ENCODE peak calls at places on chromosomes 1 and 21, in four cellular contexts. I, T, F and N are unnamed samples.

GRCh38 chr21:33559813-33560212 is 17.0 kb downstream of the SON start:
- DNase-seq in F (no peak), I (no peak), T (no peak), N (no peak)

GRCh38 chr1:204837440-204838084 is 33.1 kb upstream of the NFASC start:
- DNase-seq in T (no peak), F (peak; percentile 63), I (no peak), N (peak; percentile 30)

GRCh38 chr1:178739285-178740045 is 14.4 kb downstream of the RALGPS2 start:
- DNase-seq in I (no peak), T (no peak), F (peak; percentile 29), N (peak; percentile 66)

GRCh38 chr1:89971600-89971999 is 23.3 kb upstream of the ZNF326 start:
- DNase-seq in F (no peak), T (no peak), I (no peak), N (no peak)

GRCh38 chr21:26050857-26051256 is 119.7 kb downstream of the APP start:
- DNase-seq in I (no peak), F (no peak), T (no peak), N (no peak)

GRCh38 chr21:43025636-43026180 is 49.9 kb downstream of the CBS start:
- DNase-seq in I (peak; percentile 24), F (peak; percentile 96), T (no peak), N (peak; percentile 43)

GRCh38 chr1:83641206-83641658 is 357.7 kb downstream of the TTLL7 start:
- DNase-seq in T (no peak), F (peak; percentile 2), I (no peak), N (peak; percentile 26)

GRCh38 chr1:2973661-2974593 is 47.3 kb upstream of the ACTRT2 start:
- DNase-seq in F (no peak), I (peak; percentile 53), T (no peak), N (no peak)

GRCh38 chr1:209641216-209642181 is 10.7 kb downstream of the LAMB3 start:
- DNase-seq in I (no peak), F (peak; percentile 25), T (peak; percentile 67), N (no peak)

GRCh38 chr1:155003227-155003765 is 694 bp downstream of the ZBTB7B start:
- DNase-seq in T (no peak), F (peak; percentile 42), I (peak; percentile 88), N (peak; percentile 50)

GRCh38 chr1:16117936-16118335 is 37.9 kb downstream of the EPHA2 start:
- DNase-seq in F (no peak), I (no peak), T (no peak), N (no peak)

GRCh38 chr1:162677607-162678371 is 45.5 kb downstream of the DDR2 start:
- DNase-seq in I (no peak), T (no peak), F (no peak), N (no peak)
- H3K4me3 ChIP-seq in I (no peak overlapping the region), T (no peak overlapping the region), F (no peak overlapping the region), N (no peak overlapping the region)

GRCh38 chr1:17765444-17766411 is 10.6 kb downstream of the ACTL8 start:
- DNase-seq in T (no peak), I (no peak), F (peak; percentile 97), N (peak; percentile 94)
- TF ChIP-seq CTCF in T (no peak), I (no peak), F (peak; percentile 12), N (no peak)

DNA sequence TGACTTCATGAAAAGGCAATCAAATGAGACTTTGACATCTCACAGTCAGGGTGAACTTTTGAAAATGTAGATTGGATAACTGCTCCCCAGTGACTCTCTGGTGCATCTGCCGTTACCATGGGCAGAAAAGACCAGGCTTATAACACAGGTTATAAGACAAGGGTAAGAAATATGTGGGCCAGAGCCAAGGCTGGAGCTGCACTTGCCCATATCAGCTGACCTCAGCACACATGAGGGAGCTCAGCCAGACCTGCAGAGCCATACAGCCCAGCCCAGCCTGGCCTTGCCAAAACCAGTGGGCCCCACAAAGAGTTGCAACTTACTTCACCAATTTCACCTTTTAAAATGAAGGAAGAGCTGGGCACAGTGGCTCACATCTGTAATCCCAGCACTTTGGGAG is 11.7 kb upstream of the RGS2 start:
- DNase-seq in I (no peak), T (no peak), F (no peak), N (no peak)
- H3K4me3 ChIP-seq in I (no peak overlapping the region), T (no peak overlapping the region), F (no peak overlapping the region), N (no peak overlapping the region)

DNA sequence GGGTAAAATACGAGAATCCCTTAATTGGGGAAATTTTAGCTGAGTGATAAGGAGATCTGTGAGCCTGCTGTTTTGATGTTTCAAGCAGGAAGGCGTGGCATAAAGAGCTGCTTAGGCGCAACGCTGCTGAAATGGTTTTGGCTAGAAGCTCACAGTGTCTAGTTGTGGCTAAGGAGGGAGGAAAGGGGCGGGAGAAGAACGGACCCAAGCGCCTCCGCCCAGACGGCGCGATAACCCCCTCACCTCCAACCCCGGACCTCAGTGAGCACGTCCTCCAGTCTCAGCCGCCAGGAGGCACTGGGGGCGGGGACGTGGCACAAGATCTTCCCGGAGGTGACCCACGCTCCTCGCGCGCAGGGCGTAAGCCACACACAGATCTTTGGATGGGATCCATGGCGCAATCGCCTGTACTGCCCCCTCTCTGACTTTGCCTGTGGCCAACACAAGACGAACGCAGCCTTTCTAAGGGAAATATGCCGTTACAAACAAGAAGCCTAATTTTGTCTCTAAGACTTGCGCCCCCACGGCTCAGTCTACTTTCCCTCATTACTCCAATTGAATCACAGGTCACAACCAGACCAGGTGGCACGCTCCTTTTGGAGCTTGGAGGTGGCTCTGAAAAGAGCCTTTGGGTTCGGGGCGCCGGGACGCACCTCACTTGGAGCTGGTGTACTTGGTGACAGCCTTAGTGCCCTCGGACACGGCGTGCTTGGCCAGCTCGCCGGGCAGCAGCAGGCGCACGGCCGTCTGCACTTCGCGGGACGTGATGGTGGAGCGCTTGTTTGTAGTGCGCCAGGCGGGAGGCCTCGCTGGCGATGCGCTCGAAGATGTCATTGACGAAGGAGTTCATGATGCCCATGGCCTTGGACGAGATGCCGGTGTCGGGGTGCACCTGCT is 23.4 kb upstream of the RNF187 start:
- DNase-seq in T (no peak), I (peak; percentile 83), F (no peak), N (peak; percentile 45)
- TF ChIP-seq CTCF in T (no peak), I (no peak), F (no peak), N (no peak)

GRCh38 chr1:214643032-214643431 is 40.0 kb downstream of the CENPF start:
- DNase-seq in T (no peak), I (no peak), F (no peak), N (no peak)
- H3K4me3 ChIP-seq in T (no peak overlapping the region), I (no peak overlapping the region), F (no peak overlapping the region), N (no peak overlapping the region)

GRCh38 chr1:176466514-176466913 is 3.5 kb downstream of the PAPPA2 start:
- DNase-seq in T (no peak), F (no peak), I (no peak), N (no peak)
- TF ChIP-seq CTCF in T (no peak), F (peak; percentile 9), I (no peak), N (no peak)

GRCh38 chr21:45127937-45128336 is 53.6 kb downstream of the ADARB1 start:
- DNase-seq in T (no peak), I (no peak), F (no peak), N (no peak)

GRCh38 chr21:45129231-45129923 is 55.0 kb downstream of the ADARB1 start:
- DNase-seq in T (no peak), I (peak; percentile 69), F (peak; percentile 70), N (peak; percentile 30)

GRCh38 chr21:45131537-45131999 is 57.2 kb downstream of the ADARB1 start:
- DNase-seq in I (no peak), T (no peak), F (no peak), N (no peak)

GRCh38 chr21:45128613-45129226 is 54.3 kb downstream of the ADARB1 start:
- DNase-seq in I (peak; percentile 93), F (peak; percentile 63), T (peak; percentile 69), N (peak; percentile 70)

GRCh38 chr21:45130324-45130774 is 56.0 kb downstream of the ADARB1 start:
- DNase-seq in T (no peak), I (no peak), F (peak; percentile 71), N (peak; percentile 77)
- H3K4me3 ChIP-seq in T (no peak overlapping the region), I (no peak overlapping the region), F (peak overlapping the region; percentile 34), N (peak overlapping the region; percentile 53)

DNA sequence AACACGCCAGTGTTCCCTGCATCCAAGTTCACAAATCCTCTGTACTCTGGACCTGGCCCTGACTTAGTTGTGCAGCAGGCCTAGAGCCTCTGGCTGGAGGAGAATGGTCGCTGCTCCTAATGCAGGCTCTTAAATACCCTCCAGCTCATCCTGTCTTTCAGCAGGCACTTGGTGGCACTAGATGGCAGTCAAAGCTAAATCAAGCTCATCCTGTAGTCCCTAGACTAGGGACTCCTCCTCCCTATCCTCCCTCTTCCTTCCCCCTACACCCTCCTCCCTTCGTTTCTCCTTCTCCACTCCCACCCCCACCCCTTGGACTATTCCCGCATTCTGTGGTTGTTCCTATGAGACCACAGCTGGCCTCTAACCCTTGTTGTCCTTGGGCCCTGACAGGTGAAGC is 41.5 kb upstream of the MTR start:
- DNase-seq in T (no peak), I (no peak), F (peak; percentile 6), N (peak; percentile 14)
- TF ChIP-seq CTCF in T (no peak), I (no peak), F (peak; percentile 21), N (peak; percentile 10)

GRCh38 chr1:212926364-212926757 is 24.0 kb upstream of the VASH2 start:
- DNase-seq in F (no peak), I (no peak), T (no peak), N (no peak)
- H3K4me3 ChIP-seq in F (no peak overlapping the region), I (no peak overlapping the region), T (no peak overlapping the region), N (no peak overlapping the region)

GRCh38 chr1:1040004-1040991 is 20.4 kb downstream of the AGRN start:
- DNase-seq in I (peak; percentile 92), T (peak; percentile 74), F (peak; percentile 88), N (peak; percentile 78)
- TF ChIP-seq CTCF in I (no peak), T (no peak), F (no peak), N (peak; percentile 18)